ENCODE peak calls at places on chromosome 7, in four cellular contexts. One of them, this sample, is unnamed.

GRCh38 chr7:155274956-155275355 is 22.7 kb upstream of the INSIG1 start:
- DNase-seq in pancreas: no peak
- DNase-seq in effector memory CD4-positive, alpha-beta T cell: no peak
- DNase-seq in spleen: peak
- DNase-seq in this sample: no peak

GRCh38 chr7:34727464-34727995 is 69.5 kb downstream of the NPSR1 start:
- DNase-seq in spleen: no peak
- DNase-seq in effector memory CD4-positive, alpha-beta T cell: no peak
- DNase-seq in pancreas: no peak
- DNase-seq in this sample: no peak

GRCh38 chr7:92802398-92802797 is 34.0 kb downstream of the CDK6 start:
- DNase-seq in pancreas: no peak
- DNase-seq in effector memory CD4-positive, alpha-beta T cell: no peak
- DNase-seq in spleen: no peak
- DNase-seq in this sample: no peak

GRCh38 chr7:2525931-2526630 is 6.5 kb downstream of the LFNG start:
- DNase-seq in pancreas: peak
- DNase-seq in effector memory CD4-positive, alpha-beta T cell: no peak
- DNase-seq in spleen: peak
- DNase-seq in this sample: no peak

GRCh38 chr7:158827411-158828342 is 1.6 kb downstream of the ESYT2 start:
- DNase-seq in spleen: no peak
- DNase-seq in pancreas: no peak
- DNase-seq in effector memory CD4-positive, alpha-beta T cell: no peak
- DNase-seq in this sample: no peak

GRCh38 chr7:16918288-16918895 is 36.6 kb upstream of the AGR3 start:
- DNase-seq in pancreas: no peak
- DNase-seq in spleen: no peak
- DNase-seq in effector memory CD4-positive, alpha-beta T cell: no peak
- DNase-seq in this sample: no peak

GRCh38 chr7:37065779-37066271 is 341.5 kb upstream of the AOAH start:
- DNase-seq in effector memory CD4-positive, alpha-beta T cell: no peak
- DNase-seq in pancreas: no peak
- DNase-seq in spleen: no peak
- DNase-seq in this sample: no peak

GRCh38 chr7:30168800-30169584 is 34.2 kb downstream of the MTURN start:
- DNase-seq in spleen: no peak
- DNase-seq in pancreas: no peak
- DNase-seq in effector memory CD4-positive, alpha-beta T cell: no peak
- DNase-seq in this sample: no peak

GRCh38 chr7:99379043-99379577 is 4.6 kb downstream of the ARPC1B start:
- DNase-seq in spleen: peak
- DNase-seq in effector memory CD4-positive, alpha-beta T cell: peak
- DNase-seq in pancreas: peak
- DNase-seq in this sample: peak

GRCh38 chr7:20330176-20330796 is 414 bp upstream of the ITGB8 start:
- DNase-seq in pancreas: peak
- DNase-seq in spleen: peak
- DNase-seq in effector memory CD4-positive, alpha-beta T cell: no peak
- DNase-seq in this sample: peak

GRCh38 chr7:99109108-99110051 is 34.5 kb downstream of the SMURF1 start:
- DNase-seq in pancreas: no peak
- DNase-seq in spleen: no peak
- DNase-seq in effector memory CD4-positive, alpha-beta T cell: no peak
- DNase-seq in this sample: no peak

GRCh38 chr7:36686499-36686898 is 37.8 kb downstream of the AOAH start:
- DNase-seq in pancreas: no peak
- DNase-seq in effector memory CD4-positive, alpha-beta T cell: peak
- DNase-seq in spleen: no peak
- DNase-seq in this sample: no peak

GRCh38 chr7:90836937-90837336 is 240.8 kb downstream of the CDK14 start:
- DNase-seq in spleen: no peak
- DNase-seq in pancreas: no peak
- DNase-seq in effector memory CD4-positive, alpha-beta T cell: no peak
- DNase-seq in this sample: no peak

GRCh38 chr7:43201912-43202311 is 89.5 kb downstream of the HECW1 start:
- DNase-seq in effector memory CD4-positive, alpha-beta T cell: no peak
- DNase-seq in pancreas: no peak
- DNase-seq in spleen: no peak
- DNase-seq in this sample: no peak